ENCODE peak calls at places on chromosomes 6 and 20, in nine cellular contexts. A is neural crest cell, J is astrocyte of the spinal cord, B is neural progenitor cell, L is cardiac muscle cell, E is Calu3, X is body of pancreas, U is lower lobe of right lung, V is stomach. Z is an unnamed sample.

GRCh38 chr20:41418739-41419293 is 52.2 kb upstream of the EMILIN3 start:
- DNase-seq in A (no peak), J (no peak), B (no peak), L (no peak), E (no peak), X (no peak), U (no peak), V (no peak), Z (no peak)

GRCh38 chr20:34549291-34549928 is 9.1 kb upstream of the MAP1LC3A start:
- DNase-seq in A (no peak), J (no peak), B (peak; percentile 56), L (peak; percentile 27), E (peak; percentile 69), X (peak; percentile 42), U (no peak), V (no peak), Z (peak; percentile 27)

GRCh38 chr20:21395666-21396044 is 1.7 kb downstream of the NKX2-4 start:
- DNase-seq in A (no peak), J (no peak), B (peak; percentile 56), L (no peak), E (no peak), X (no peak), U (no peak), V (no peak), Z (peak; percentile 45)

GRCh38 chr6:168623736-168624135 is 182.8 kb downstream of the SMOC2 start:
- DNase-seq in A (no peak), J (no peak), B (no peak), L (no peak), E (no peak), X (no peak), U (no peak), V (no peak), Z (no peak)

GRCh38 chr20:61875221-61875885 is 190.3 kb downstream of the TAF4 start:
- DNase-seq in A (peak; percentile 20), J (no peak), B (peak; percentile 36), L (no peak), E (peak; percentile 33), X (no peak), U (no peak), V (no peak), Z (peak; percentile 49)

GRCh38 chr20:50049442-50050026 is 63.4 kb downstream of the UBE2V1 start:
- DNase-seq in A (no peak), J (no peak), B (no peak), L (no peak), E (no peak), X (no peak), U (no peak), V (no peak), Z (no peak)

GRCh38 chr6:42402184-42402583 is 49.5 kb downstream of the TRERF1 start:
- DNase-seq in A (no peak), J (peak; percentile 48), B (no peak), L (peak; percentile 32), E (no peak), X (no peak), U (no peak), V (no peak), Z (no peak)

GRCh38 chr6:35496851-35497570 is at the start of gene TEAD3:
- DNase-seq in A (peak; percentile 69), J (peak; percentile 47), B (peak; percentile 96), L (peak; percentile 83), E (peak; percentile 84), X (peak; percentile 57), U (peak; percentile 74), V (peak; percentile 69), Z (peak; percentile 88)

GRCh38 chr6:125245523-125246264 is 56.1 kb downstream of the HDDC2 start:
- DNase-seq in A (no peak), J (no peak), B (no peak), L (no peak), E (peak; percentile 9), X (no peak), U (no peak), V (no peak), Z (no peak)

GRCh38 chr6:39037707-39038106 is 10.9 kb upstream of the GLP1R start:
- DNase-seq in A (no peak), J (no peak), B (no peak), L (no peak), E (no peak), X (no peak), U (no peak), V (no peak), Z (no peak)

GRCh38 chr6:138222901-138223546 is 4.7 kb upstream of the PBOV1 start:
- DNase-seq in A (no peak), J (no peak), B (no peak), L (peak; percentile 23), E (no peak), X (no peak), U (no peak), V (no peak), Z (no peak)

GRCh38 chr6:46453221-46453620 is 38.0 kb downstream of the RCAN2 start:
- DNase-seq in A (no peak), J (peak; percentile 66), B (no peak), L (no peak), E (no peak), X (no peak), U (no peak), V (no peak), Z (no peak)

GRCh38 chr6:90707223-90707622 is 120.4 kb upstream of the MAP3K7 start:
- DNase-seq in A (no peak), J (no peak), B (no peak), L (no peak), E (no peak), X (no peak), U (no peak), V (no peak), Z (no peak)

GRCh38 chr6:110415297-110415916 is at the start of gene DDO:
- DNase-seq in A (no peak), J (peak; percentile 41), B (no peak), L (peak; percentile 42), E (peak; percentile 19), X (peak; percentile 95), U (peak; percentile 70), V (peak; percentile 66), Z (no peak)

GRCh38 chr6:56807992-56808342 is 146.9 kb upstream of the BEND6 start:
- DNase-seq in A (no peak), J (no peak), B (no peak), L (no peak), E (no peak), X (no peak), U (no peak), V (no peak), Z (no peak)

DNA sequence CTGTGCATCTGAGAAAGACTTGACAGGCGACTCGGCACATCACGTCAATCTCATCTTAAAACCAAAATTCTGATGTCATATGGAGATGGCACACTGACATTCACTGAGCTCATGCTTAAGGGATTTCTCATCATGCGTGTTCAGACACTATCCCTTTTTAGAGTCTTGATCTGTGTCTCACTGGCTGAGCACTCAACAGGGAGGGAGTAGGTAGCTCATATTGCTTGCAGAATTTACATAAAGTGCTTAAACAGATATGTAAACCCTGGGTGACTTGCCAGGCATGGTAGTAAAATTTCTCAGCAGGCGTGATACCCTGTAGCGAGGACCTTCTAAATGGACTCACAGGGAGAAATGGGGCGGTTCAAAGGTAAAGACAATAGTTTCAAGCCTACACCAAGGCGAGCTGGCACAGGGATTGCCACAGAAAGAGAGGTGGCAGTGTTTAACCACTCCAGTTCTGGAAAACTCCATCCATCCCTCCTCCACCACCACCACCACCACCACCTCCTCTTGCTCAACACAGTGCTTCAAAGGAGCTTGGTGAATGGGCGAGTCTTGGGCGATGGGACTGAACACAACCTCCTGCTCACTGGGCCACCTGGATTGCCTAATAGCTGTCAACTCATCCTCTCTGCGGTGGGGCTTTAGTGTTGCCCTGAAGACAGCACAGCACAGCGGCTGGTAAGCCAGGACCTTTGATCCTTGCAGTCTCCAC is 330.4 kb downstream of the TFAP2A start:
- DNase-seq in A (no peak), J (no peak), B (no peak), L (no peak), E (no peak), X (no peak), U (no peak), V (no peak), Z (no peak)
- TF ChIP-seq CTCF in A (no peak), J (no peak), B (no peak), L (no peak), E (no peak), X (no peak), U (no peak), V (no peak), Z (no peak)

GRCh38 chr6:32166411-32167061 is 2.1 kb downstream of the EGFL8 start:
- DNase-seq in A (no peak), J (no peak), B (no peak), L (no peak), E (no peak), X (no peak), U (no peak), V (no peak), Z (no peak)
- TF ChIP-seq CTCF in A (no peak), J (no peak), B (peak; percentile 18), L (peak; percentile 4), E (peak; percentile 18), X (no peak), U (no peak), V (no peak), Z (no peak)

DNA sequence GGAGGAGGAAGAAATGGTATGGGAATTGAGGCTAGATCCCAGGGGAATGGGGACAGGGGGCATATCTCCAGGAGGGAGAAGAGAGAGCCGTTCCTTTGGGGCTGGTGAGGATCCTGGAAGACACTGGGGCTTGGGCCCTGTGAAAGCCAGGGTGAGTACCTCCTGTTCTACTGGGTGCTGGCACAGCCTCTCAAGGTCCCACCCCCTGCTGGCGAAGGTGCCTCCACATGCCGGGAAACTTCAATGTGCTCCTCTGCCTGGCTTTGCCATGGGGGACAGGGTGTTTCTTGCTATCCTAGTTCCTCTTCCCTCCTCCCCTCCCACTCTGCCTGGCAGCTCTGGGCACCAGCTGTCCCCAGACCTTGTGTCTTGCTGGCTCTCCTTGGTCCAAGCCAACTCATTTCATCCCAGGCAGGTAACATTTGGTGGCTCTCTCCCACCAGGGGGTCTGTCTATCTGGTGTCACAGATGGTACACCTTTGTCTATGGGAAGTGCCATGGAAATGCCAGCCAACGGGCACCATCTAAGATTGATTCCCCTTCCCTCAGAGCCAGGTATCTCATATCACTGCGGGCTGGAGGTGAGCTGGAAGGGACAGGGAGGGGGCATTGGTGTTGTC is 56.8 kb downstream of the MDGA1 start:
- DNase-seq in A (no peak), J (no peak), B (no peak), L (no peak), E (no peak), X (no peak), U (no peak), V (no peak), Z (no peak)
- TF ChIP-seq CTCF in A (no peak), J (no peak), B (no peak), L (no peak), E (no peak), X (no peak), U (no peak), V (no peak), Z (no peak)

GRCh38 chr6:153032255-153032882 is 29.9 kb upstream of the MTRF1L start:
- DNase-seq in A (no peak), J (peak; percentile 85), B (peak; percentile 9), L (peak; percentile 80), E (no peak), X (no peak), U (no peak), V (no peak), Z (no peak)
- TF ChIP-seq CTCF in A (peak; percentile 73), J (peak; percentile 35), B (peak; percentile 52), L (peak; percentile 40), E (no peak), X (no peak), U (peak; percentile 41), V (no peak), Z (peak; percentile 38)